ENCODE peak calls at places on chromosomes 4 and X, in six cellular contexts. One of them, this sample, is unnamed.

GRCh38 chr4:99324978-99325377 is 3.8 kb upstream of the ADH1B start:
- DNase-seq in glutamatergic neuron: no peak
- DNase-seq in neuronal stem cell: no peak
- DNase-seq in cardiac fibroblast: peak
- DNase-seq in COR-L47: no peak
- DNase-seq in fibroblast of pulmonary artery: peak
- DNase-seq in this sample: no peak

GRCh38 chrX:119288890-119289393 is 52.9 kb downstream of the PGRMC1 start:
- DNase-seq in COR-L47: no peak
- DNase-seq in fibroblast of pulmonary artery: no peak
- DNase-seq in neuronal stem cell: no peak
- DNase-seq in cardiac fibroblast: no peak
- DNase-seq in glutamatergic neuron: no peak
- DNase-seq in this sample: no peak

GRCh38 chr4:12036450-12036849 is 607.8 kb upstream of the HS3ST1 start:
- DNase-seq in fibroblast of pulmonary artery: peak
- DNase-seq in cardiac fibroblast: peak
- DNase-seq in glutamatergic neuron: no peak
- DNase-seq in neuronal stem cell: no peak
- DNase-seq in COR-L47: no peak
- DNase-seq in this sample: no peak

GRCh38 chrX:1481636-1482529 is 29.2 kb upstream of the ASMTL start:
- DNase-seq in neuronal stem cell: no peak
- DNase-seq in fibroblast of pulmonary artery: peak
- DNase-seq in glutamatergic neuron: peak
- DNase-seq in cardiac fibroblast: peak
- DNase-seq in COR-L47: no peak
- DNase-seq in this sample: no peak

GRCh38 chr4:130183796-130184195 is 1087.8 kb downstream of the C4orf33 start:
- DNase-seq in neuronal stem cell: no peak
- DNase-seq in COR-L47: no peak
- DNase-seq in cardiac fibroblast: no peak
- DNase-seq in fibroblast of pulmonary artery: no peak
- DNase-seq in glutamatergic neuron: no peak
- DNase-seq in this sample: no peak

GRCh38 chr4:123706961-123707360 is 310.4 kb downstream of the SPRY1 start:
- DNase-seq in neuronal stem cell: no peak
- DNase-seq in COR-L47: no peak
- DNase-seq in fibroblast of pulmonary artery: no peak
- DNase-seq in glutamatergic neuron: no peak
- DNase-seq in cardiac fibroblast: no peak
- DNase-seq in this sample: no peak

GRCh38 chr4:78634011-78634664 is 82.6 kb downstream of the ANXA3 start:
- DNase-seq in fibroblast of pulmonary artery: peak
- DNase-seq in COR-L47: no peak
- DNase-seq in cardiac fibroblast: peak
- DNase-seq in neuronal stem cell: no peak
- DNase-seq in glutamatergic neuron: no peak
- DNase-seq in this sample: peak

GRCh38 chr4:121711263-121712000 is 14.7 kb upstream of the ANXA5 start:
- DNase-seq in neuronal stem cell: peak
- DNase-seq in COR-L47: no peak
- DNase-seq in cardiac fibroblast: peak
- DNase-seq in glutamatergic neuron: peak
- DNase-seq in fibroblast of pulmonary artery: peak
- DNase-seq in this sample: peak

GRCh38 chr4:132614682-132615081 is 534.4 kb upstream of the PCDH10 start:
- DNase-seq in glutamatergic neuron: no peak
- DNase-seq in neuronal stem cell: no peak
- DNase-seq in COR-L47: no peak
- DNase-seq in fibroblast of pulmonary artery: peak
- DNase-seq in cardiac fibroblast: peak
- DNase-seq in this sample: no peak

GRCh38 chr4:154030747-154031146 is 241.9 kb upstream of the SFRP2 start:
- DNase-seq in cardiac fibroblast: no peak
- DNase-seq in glutamatergic neuron: no peak
- DNase-seq in COR-L47: no peak
- DNase-seq in fibroblast of pulmonary artery: no peak
- DNase-seq in neuronal stem cell: no peak
- DNase-seq in this sample: no peak

GRCh38 chr4:81565137-81565870 is 93.6 kb upstream of the RASGEF1B start:
- DNase-seq in fibroblast of pulmonary artery: peak
- DNase-seq in cardiac fibroblast: peak
- DNase-seq in neuronal stem cell: peak
- DNase-seq in glutamatergic neuron: peak
- DNase-seq in COR-L47: no peak
- DNase-seq in this sample: peak

GRCh38 chrX:111387470-111387869 is 24.5 kb downstream of the DCX start:
- DNase-seq in neuronal stem cell: no peak
- DNase-seq in cardiac fibroblast: no peak
- DNase-seq in glutamatergic neuron: no peak
- DNase-seq in COR-L47: peak
- DNase-seq in fibroblast of pulmonary artery: no peak
- DNase-seq in this sample: no peak

GRCh38 chr4:108204518-108204917 is 35.8 kb upstream of the LEF1 start:
- DNase-seq in glutamatergic neuron: no peak
- DNase-seq in neuronal stem cell: no peak
- DNase-seq in fibroblast of pulmonary artery: no peak
- DNase-seq in cardiac fibroblast: no peak
- DNase-seq in COR-L47: no peak
- DNase-seq in this sample: no peak

GRCh38 chr4:73673286-73673685 is 53.0 kb upstream of the RASSF6 start:
- DNase-seq in neuronal stem cell: no peak
- DNase-seq in fibroblast of pulmonary artery: no peak
- DNase-seq in glutamatergic neuron: no peak
- DNase-seq in cardiac fibroblast: peak
- DNase-seq in COR-L47: no peak
- DNase-seq in this sample: no peak

GRCh38 chrX:2395261-2395850 is 105.4 kb downstream of the DHRSX start:
- DNase-seq in cardiac fibroblast: no peak
- DNase-seq in fibroblast of pulmonary artery: no peak
- DNase-seq in glutamatergic neuron: no peak
- DNase-seq in neuronal stem cell: no peak
- DNase-seq in COR-L47: no peak
- DNase-seq in this sample: no peak

GRCh38 chrX:136667446-136668168 is 19.6 kb downstream of the CD40LG start:
- DNase-seq in neuronal stem cell: no peak
- DNase-seq in COR-L47: no peak
- DNase-seq in glutamatergic neuron: no peak
- DNase-seq in fibroblast of pulmonary artery: no peak
- DNase-seq in cardiac fibroblast: no peak
- DNase-seq in this sample: no peak

GRCh38 chr4:2837110-2837903 is 6.3 kb upstream of the ADD1 start:
- DNase-seq in neuronal stem cell: no peak
- DNase-seq in glutamatergic neuron: no peak
- DNase-seq in COR-L47: no peak
- DNase-seq in cardiac fibroblast: no peak
- DNase-seq in fibroblast of pulmonary artery: no peak
- DNase-seq in this sample: no peak